ENCODE peak calls at places on chromosome 21, in five cellular contexts. L is endodermal cell, S is heart right ventricle, P is lung, A is astrocyte. K is an unnamed sample.

GRCh38 chr21:20315044-20315443 is 683.2 kb upstream of the NCAM2 start:
- DNase-seq in L (no peak), P (no peak), S (no peak), A (no peak), K (no peak)

GRCh38 chr21:15841856-15842564 is 112.2 kb downstream of the USP25 start:
- DNase-seq in S (no peak), P (no peak), A (peak; percentile 87), L (no peak), K (no peak)

GRCh38 chr21:26884436-26884835 is 39.2 kb upstream of the ADAMTS1 start:
- DNase-seq in L (no peak), S (no peak), P (no peak), A (no peak), K (no peak)

GRCh38 chr21:17611414-17612022 is 1.2 kb downstream of the BTG3 start:
- DNase-seq in L (peak; percentile 83), A (peak; percentile 91), P (peak; percentile 75), S (peak; percentile 59), K (peak; percentile 66)

GRCh38 chr21:16279658-16280581 is 550.1 kb downstream of the USP25 start:
- DNase-seq in S (no peak), L (peak; percentile 61), P (no peak), A (peak; percentile 71), K (no peak)

GRCh38 chr21:29342394-29342957 is 43.8 kb downstream of the BACH1 start:
- DNase-seq in A (peak; percentile 99), P (no peak), S (peak; percentile 67), L (no peak), K (no peak)

GRCh38 chr21:41956926-41957729 is 3.3 kb upstream of the C2CD2 start:
- DNase-seq in S (no peak), A (peak; percentile 79), P (no peak), L (peak; percentile 51), K (no peak)

GRCh38 chr21:41507521-41508414 is at the start of gene TMPRSS2:
- DNase-seq in P (peak; percentile 85), L (peak; percentile 91), A (no peak), S (no peak), K (peak; percentile 86)

GRCh38 chr21:15065381-15066230 is 806 bp upstream of the NRIP1 start:
- DNase-seq in A (peak; percentile 85), P (peak; percentile 80), L (peak; percentile 89), S (peak; percentile 76), K (peak; percentile 74)

GRCh38 chr21:43029785-43030184 is 45.9 kb downstream of the CBS start:
- DNase-seq in P (no peak), S (no peak), A (no peak), L (no peak), K (no peak)

GRCh38 chr21:36422279-36423098 is 37.3 kb downstream of the CHAF1B start:
- DNase-seq in A (peak; percentile 42), S (peak; percentile 34), P (peak; percentile 45), L (peak; percentile 95), K (peak; percentile 92)

GRCh38 chr21:21801921-21802320 is 803.7 kb downstream of the NCAM2 start:
- DNase-seq in A (no peak), L (no peak), P (no peak), S (no peak), K (peak; percentile 12)

GRCh38 chr21:15732290-15732995 is 2.7 kb downstream of the USP25 start:
- DNase-seq in L (no peak), S (no peak), P (no peak), A (no peak), K (no peak)

GRCh38 chr21:32819702-32820101 is 48.1 kb upstream of the PAXBP1 start:
- DNase-seq in A (peak; percentile 80), L (no peak), S (no peak), P (no peak), K (no peak)

GRCh38 chr21:31194510-31195293 is 149.4 kb downstream of the TIAM1 start:
- DNase-seq in A (no peak), S (no peak), P (no peak), L (no peak), K (no peak)

GRCh38 chr21:31191553-31191952 is 152.5 kb downstream of the TIAM1 start:
- DNase-seq in P (no peak), S (no peak), L (no peak), A (no peak), K (no peak)

GRCh38 chr21:31195334-31196015 is 148.6 kb downstream of the TIAM1 start:
- DNase-seq in A (no peak), P (no peak), L (no peak), S (no peak), K (no peak)

GRCh38 chr21:31196724-31197123 is 147.3 kb downstream of the TIAM1 start:
- DNase-seq in L (no peak), S (no peak), P (no peak), A (no peak), K (no peak)

DNA sequence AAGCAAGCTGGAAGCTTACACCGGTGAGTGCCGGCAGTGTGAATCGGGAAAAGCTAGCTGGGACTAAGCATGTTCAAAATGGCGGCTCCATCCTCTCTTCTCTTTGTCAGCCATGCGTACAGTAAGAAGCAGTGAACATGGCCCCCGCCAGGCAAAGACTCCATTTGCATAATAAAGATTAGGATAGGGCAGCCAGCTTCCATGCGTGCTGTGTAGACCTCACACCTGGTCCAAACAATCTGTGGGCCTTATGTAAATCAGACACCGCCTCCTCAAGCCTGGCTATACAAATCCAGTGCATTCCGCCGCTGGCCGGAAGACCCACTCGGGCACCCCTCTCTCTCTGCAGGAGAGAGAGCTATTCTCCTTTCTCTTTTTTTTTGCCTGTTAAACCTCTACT is 150.3 kb downstream of the TIAM1 start:
- DNase-seq in S (no peak), L (no peak), P (no peak), A (no peak), K (no peak)
- H3K4me3 ChIP-seq in S (no peak overlapping the region), L (no peak overlapping the region), P (no peak overlapping the region), A (no peak overlapping the region), K (no peak overlapping the region)

GRCh38 chr21:46570119-46570518 is 34.8 kb downstream of the S100B start:
- DNase-seq in P (no peak), S (no peak), A (no peak), L (no peak), K (no peak)
- H3K36me3 ChIP-seq in P (peaks cover 23% of the 10 kb centered on the region), S (peaks cover 85% of the 10 kb centered on the region), A (peaks cover 32% of the 10 kb centered on the region), L (peaks cover 55% of the 10 kb centered on the region), K (peaks cover 13% of the 10 kb centered on the region)

DNA sequence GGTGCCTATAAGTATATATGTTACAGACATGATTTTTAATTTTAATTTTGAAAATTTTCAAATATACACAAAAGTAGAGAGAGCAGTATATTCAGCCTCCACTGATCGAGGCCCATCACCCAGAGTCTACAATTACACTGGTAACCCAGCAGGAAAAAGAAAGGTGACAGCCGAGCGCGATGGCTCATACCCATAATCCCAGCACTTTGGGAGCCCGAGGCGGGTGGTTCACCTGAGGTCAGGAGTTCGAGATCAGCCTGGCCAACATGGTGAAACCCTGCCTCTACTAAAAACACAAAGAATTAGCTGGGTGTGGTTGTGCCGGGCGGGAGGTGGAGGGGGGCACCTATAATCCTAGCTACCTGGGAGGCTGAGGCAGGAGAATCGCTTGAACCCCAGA is 1.4 kb downstream of the YBEY start:
- DNase-seq in A (no peak), P (no peak), S (no peak), L (no peak), K (no peak)
- H3K4me3 ChIP-seq in A (peak overlapping the region; percentile 86), P (no peak overlapping the region), S (peak overlapping the region; percentile 82), L (peak overlapping the region; percentile 85), K (no peak overlapping the region)

DNA sequence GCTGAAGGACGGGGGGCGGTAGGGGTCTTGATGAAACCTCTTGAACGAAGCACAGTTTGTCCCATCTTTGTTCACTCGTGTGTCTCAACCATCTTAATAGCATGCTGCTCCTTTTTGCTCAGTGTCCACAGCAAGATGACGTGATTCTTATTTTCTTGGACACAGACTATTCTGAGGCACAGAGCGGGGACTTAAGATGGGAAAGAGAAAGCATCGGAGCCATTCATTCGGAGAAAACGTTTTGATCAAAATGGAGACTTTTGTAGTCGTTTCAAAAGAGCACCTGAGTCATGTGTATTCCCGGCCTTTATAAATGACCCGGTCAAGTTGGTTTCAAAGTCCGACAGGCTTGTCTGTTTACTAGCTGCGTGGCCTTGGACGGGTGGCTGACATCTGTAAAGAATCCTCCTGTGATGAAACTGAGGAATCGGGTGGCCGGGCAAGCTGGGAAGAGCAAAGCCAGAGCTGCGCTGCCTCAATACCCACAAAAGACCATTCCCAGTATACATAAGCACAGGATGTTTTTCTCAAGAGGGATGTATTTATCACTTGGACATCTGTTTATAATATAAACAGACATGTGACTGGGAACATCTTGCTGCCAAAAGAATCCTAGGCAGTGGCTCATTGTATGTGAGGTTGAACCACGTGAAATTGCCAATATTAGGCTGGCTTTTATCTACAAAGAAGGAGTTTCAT is 18.5 kb downstream of the ETS2 start:
- DNase-seq in S (no peak), L (no peak), A (peak; percentile 53), P (no peak), K (no peak)
- H3K36me3 ChIP-seq in S (peaks cover 58% of the 10 kb centered on the region), L (peaks cover 59% of the 10 kb centered on the region), A (peaks cover 51% of the 10 kb centered on the region), P (peaks cover 32% of the 10 kb centered on the region), K (peaks cover 34% of the 10 kb centered on the region)

DNA sequence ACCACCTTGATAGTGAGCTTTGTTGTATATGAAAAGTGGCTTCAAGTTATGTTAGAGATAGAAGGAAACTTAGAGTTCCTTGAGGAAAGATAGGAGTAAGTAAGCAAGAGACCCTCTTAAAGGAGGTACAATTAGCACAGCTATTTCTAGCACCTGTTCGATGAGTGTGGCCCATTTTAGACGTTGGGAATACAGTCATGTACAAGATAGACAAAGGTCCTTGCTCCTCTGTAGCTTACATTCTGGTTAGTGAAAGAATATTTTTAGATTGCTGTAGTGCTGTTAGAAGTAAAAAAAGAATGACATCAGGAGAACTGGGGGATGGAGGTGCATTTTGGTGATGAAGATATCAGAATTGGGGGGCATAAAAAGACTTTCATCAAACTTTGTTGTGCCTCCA is 47.5 kb downstream of the MRPS6 start:
- DNase-seq in A (no peak), S (no peak), L (no peak), P (no peak), K (no peak)
- H3K4me3 ChIP-seq in A (no peak overlapping the region), S (no peak overlapping the region), L (no peak overlapping the region), P (no peak overlapping the region), K (no peak overlapping the region)

GRCh38 chr21:25537174-25537573 is 70.1 kb downstream of the MRPL39 start:
- DNase-seq in P (no peak), S (no peak), L (no peak), A (no peak), K (no peak)

GRCh38 chr21:25535811-25536210 is 71.5 kb downstream of the MRPL39 start:
- DNase-seq in A (no peak), L (no peak), P (no peak), S (no peak), K (no peak)

GRCh38 chr21:25541042-25541441 is 66.2 kb downstream of the MRPL39 start:
- DNase-seq in A (no peak), P (no peak), L (no peak), S (no peak), K (no peak)

GRCh38 chr21:25536752-25537151 is 70.5 kb downstream of the MRPL39 start:
- DNase-seq in P (no peak), S (no peak), A (no peak), L (no peak), K (no peak)
- H3K36me3 ChIP-seq in P (no peaks in the 10 kb centered on the region), S (no peaks in the 10 kb centered on the region), A (no peaks in the 10 kb centered on the region), L (no peaks in the 10 kb centered on the region), K (no peaks in the 10 kb centered on the region)

DNA sequence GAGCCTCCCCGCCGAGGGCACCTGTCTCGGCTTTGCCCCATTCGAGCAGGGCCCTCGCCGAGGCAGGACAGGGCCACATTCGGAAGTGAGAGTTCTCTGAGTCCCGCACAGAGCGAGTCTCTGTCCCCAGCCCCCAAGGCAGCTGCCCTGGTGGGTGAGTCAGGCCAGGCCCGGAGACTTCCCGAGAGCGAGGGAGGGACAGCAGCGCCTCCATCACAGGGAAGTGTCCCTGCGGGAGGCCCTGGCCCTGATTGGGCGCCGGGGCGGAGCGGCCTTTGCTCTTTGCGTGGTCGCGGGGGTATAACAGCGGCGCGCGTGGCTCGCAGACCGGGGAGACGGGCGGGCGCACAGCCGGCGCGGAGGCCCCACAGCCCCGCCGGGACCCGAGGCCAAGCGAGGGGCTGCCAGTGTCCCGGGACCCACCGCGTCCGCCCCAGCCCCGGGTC is at the start of gene AIRE:
- DNase-seq in P (no peak), L (peak; percentile 78), A (no peak), S (no peak), K (peak; percentile 78)
- H3K4me3 ChIP-seq in P (no peak within 1 kb of the TSS), L (no peak within 1 kb of the TSS), A (no peak within 1 kb of the TSS), S (peak within 1 kb of the TSS; percentile 9), K (peak within 1 kb of the TSS; percentile 28)

K was measured in H7.